ENCODE peak calls at places on chromosome X, in seven cellular contexts. D is BE2C; I is HFFc6; O is CD8-positive, alpha-beta memory T cell; K is stomach; F is stimulated activated CD8-positive, alpha-beta memory T cell treated with anti-CD3 and anti-CD28 coated beads, Interleukin-15, amount 100 ng/mL, for 4 hours; B is cardiac muscle cell. R is an unnamed sample.

GRCh38 chrX:72003811-72004750 is 93.4 kb downstream of the NHSL2 start:
- DNase-seq in I (no peak), B (peak; percentile 59), K (peak; percentile 44), F (no peak), O (no peak), D (peak; percentile 72), R (no peak)

GRCh38 chrX:69231903-69232302 is 66.7 kb upstream of the PJA1 start:
- DNase-seq in K (no peak), I (no peak), B (no peak), F (no peak), D (no peak), O (no peak), R (no peak)

GRCh38 chrX:42967681-42968080 is 189.7 kb upstream of the PPP1R2C start:
- DNase-seq in I (no peak), B (no peak), K (no peak), O (no peak), D (no peak), F (no peak), R (no peak)

GRCh38 chrX:154696328-154697045 is 43.1 kb upstream of the CTAG2 start:
- DNase-seq in F (no peak), D (no peak), B (no peak), I (peak; percentile 55), K (no peak), O (no peak), R (no peak)

GRCh38 chrX:139692506-139692849 is 15.5 kb downstream of the MCF2 start:
- DNase-seq in O (no peak), D (no peak), K (no peak), B (no peak), I (no peak), F (no peak), R (no peak)

GRCh38 chrX:120660638-120661037 is 30.8 kb upstream of the C1GALT1C1 start:
- DNase-seq in I (no peak), D (no peak), O (no peak), B (no peak), K (no peak), F (no peak), R (no peak)

GRCh38 chrX:108312938-108313337 is 125.3 kb downstream of the COL4A6 start:
- DNase-seq in O (no peak), B (peak; percentile 52), F (no peak), D (no peak), K (peak; percentile 27), I (peak; percentile 41), R (no peak)

GRCh38 chrX:9492901-9493300 is 28.0 kb downstream of the TBL1X start:
- DNase-seq in B (no peak), F (no peak), D (no peak), K (no peak), O (no peak), I (no peak), R (no peak)

GRCh38 chrX:87900320-87900908 is 382.8 kb downstream of the KLHL4 start:
- DNase-seq in F (no peak), I (no peak), O (no peak), B (no peak), K (no peak), D (no peak), R (peak; percentile 4)

GRCh38 chrX:97704881-97705280 is 821.2 kb downstream of the RPA4 start:
- DNase-seq in F (no peak), K (no peak), D (no peak), O (no peak), B (no peak), I (no peak), R (no peak)

GRCh38 chrX:23908219-23909003 is 605 bp downstream of the CXorf58 start:
- DNase-seq in B (peak; percentile 59), O (no peak), I (no peak), F (no peak), D (no peak), K (no peak), R (no peak)

GRCh38 chrX:106752101-106752678 is 25.7 kb downstream of the RNF128 start:
- DNase-seq in I (no peak), O (no peak), B (peak; percentile 20), F (no peak), D (no peak), K (no peak), R (no peak)

GRCh38 chrX:73563740-73564073 is 710 bp downstream of the CHIC1 start:
- DNase-seq in K (no peak), F (no peak), D (no peak), O (no peak), B (no peak), I (no peak), R (no peak)

GRCh38 chrX:124212622-124213021 is 119.8 kb upstream of the TEX13D start:
- DNase-seq in K (no peak), D (no peak), B (no peak), O (no peak), I (no peak), F (no peak), R (no peak)

GRCh38 chrX:38800981-38801845 is at the start of gene MID1IP1:
- DNase-seq in B (peak; percentile 96), D (peak; percentile 92), K (peak; percentile 88), F (peak; percentile 36), O (peak; percentile 35), I (peak; percentile 87), R (peak; percentile 71)

GRCh38 chrX:135707880-135708279 is 5.6 kb upstream of the CT45A1 start:
- DNase-seq in F (no peak), D (peak; percentile 69), B (peak; percentile 8), K (no peak), O (no peak), I (no peak), R (no peak)

GRCh38 chrX:40035726-40036125 is 62.0 kb downstream of the BCOR start:
- DNase-seq in I (no peak), F (no peak), O (no peak), D (no peak), B (no peak), K (no peak), R (no peak)

GRCh38 chrX:88584283-88584682 is 162.7 kb upstream of the CPXCR1 start:
- DNase-seq in I (no peak), K (no peak), F (no peak), O (no peak), D (no peak), B (no peak), R (no peak)

GRCh38 chrX:65517923-65518322 is 16.7 kb downstream of the LAS1L start:
- DNase-seq in K (no peak), O (no peak), I (no peak), D (no peak), F (no peak), B (no peak), R (no peak)

GRCh38 chrX:14922437-14922836 is 49.2 kb downstream of the MOSPD2 start:
- DNase-seq in O (no peak), B (peak; percentile 0), F (no peak), K (no peak), I (peak; percentile 88), D (no peak), R (no peak)

GRCh38 chrX:152958047-152958446 is 35.9 kb downstream of the PNMA5 start:
- DNase-seq in K (no peak), O (no peak), I (peak; percentile 2), D (no peak), B (no peak), F (no peak), R (no peak)

GRCh38 chrX:154436597-154437397 is at the start of gene GDI1:
- DNase-seq in D (peak; percentile 72), F (peak; percentile 24), I (peak; percentile 47), K (peak; percentile 43), O (peak; percentile 56), B (peak; percentile 61), R (no peak)

GRCh38 chrX:154443479-154443910 is 446 bp upstream of the FAM50A start:
- DNase-seq in B (peak; percentile 8), F (no peak), D (no peak), O (no peak), I (no peak), K (no peak), R (no peak)

GRCh38 chrX:111095974-111096870 is at the start of gene PAK3:
- DNase-seq in I (no peak), O (no peak), K (peak; percentile 35), D (peak; percentile 58), F (no peak), B (peak; percentile 88), R (peak; percentile 59)

GRCh38 chrX:22109442-22109841 is 77.3 kb downstream of the PHEX start:
- DNase-seq in K (no peak), O (no peak), B (no peak), I (peak; percentile 41), D (no peak), F (no peak), R (no peak)

GRCh38 chrX:117483950-117484349 is 632.7 kb downstream of the KLHL13 start:
- DNase-seq in I (no peak), F (no peak), K (no peak), B (no peak), D (no peak), O (no peak), R (no peak)

GRCh38 chrX:153726286-153727107 is 1.8 kb downstream of the ABCD1 start:
- DNase-seq in D (peak; percentile 85), F (no peak), B (peak; percentile 77), I (peak; percentile 45), O (peak; percentile 21), K (peak; percentile 55), R (no peak)

GRCh38 chrX:106415276-106415895 is 196.4 kb upstream of the RADX start:
- DNase-seq in I (peak; percentile 0), B (peak; percentile 38), F (no peak), D (peak; percentile 4), O (no peak), K (no peak), R (peak; percentile 0)

GRCh38 chrX:132609449-132609848 is 120.6 kb upstream of the MBNL3 start:
- DNase-seq in B (no peak), I (no peak), F (no peak), D (no peak), K (no peak), O (no peak), R (no peak)

GRCh38 chrX:69221239-69222102 is 56.2 kb upstream of the PJA1 start:
- DNase-seq in D (no peak), B (no peak), I (no peak), O (no peak), F (no peak), K (no peak), R (no peak)

GRCh38 chrX:154372612-154373022 is 1.8 kb downstream of the FLNA start:
- DNase-seq in B (peak; percentile 49), I (peak; percentile 39), D (no peak), O (no peak), K (no peak), F (no peak), R (no peak)

GRCh38 chrX:107117993-107118321 is 665 bp downstream of the RBM41 start:
- DNase-seq in I (no peak), F (no peak), K (no peak), D (no peak), O (no peak), B (no peak), R (no peak)

GRCh38 chrX:54695231-54695630 is 102.8 kb downstream of the ITIH6 start:
- DNase-seq in B (peak; percentile 8), D (no peak), I (no peak), F (no peak), O (no peak), K (no peak), R (peak; percentile 25)

GRCh38 chrX:133555796-133556458 is 140.6 kb upstream of the GPC4 start:
- DNase-seq in B (no peak), O (no peak), F (no peak), I (no peak), K (no peak), D (no peak), R (no peak)

GRCh38 chrX:119186194-119186593 is 49.9 kb upstream of the PGRMC1 start:
- DNase-seq in O (no peak), F (no peak), B (no peak), K (no peak), I (no peak), D (no peak), R (no peak)

GRCh38 chrX:115234220-115234557 is 293 bp upstream of the LRCH2 start:
- DNase-seq in I (no peak), F (no peak), K (no peak), O (no peak), B (no peak), D (no peak), R (no peak)

GRCh38 chrX:124414281-124414680 is 67.9 kb downstream of the SH2D1A start:
- DNase-seq in F (no peak), B (no peak), I (no peak), D (no peak), O (no peak), K (no peak), R (no peak)

GRCh38 chrX:150587585-150588503 is 19.4 kb downstream of the MTM1 start:
- DNase-seq in D (peak; percentile 28), K (no peak), I (no peak), O (peak; percentile 19), F (no peak), B (no peak), R (no peak)